ENCODE peak calls at places on chromosomes 2 and 18, in ten cellular contexts. F, M, J, T, A, N, H, V, D and Q are unnamed samples.

GRCh38 chr2:50765146-50765545 is 266.8 kb downstream of the NRXN1 start:
- DNase-seq in F (no peak), M (no peak), V (no peak), H (no peak), A (no peak), D (no peak), T (no peak), J (no peak), N (no peak), Q (no peak)

GRCh38 chr2:159658887-159659437 is 42.6 kb upstream of the BAZ2B start:
- DNase-seq in N (no peak), A (no peak), M (peak), H (no peak), F (no peak), J (no peak), T (no peak), D (no peak), V (no peak), Q (no peak)

GRCh38 chr18:48973731-48974130 is 23.0 kb upstream of the SMAD7 start:
- DNase-seq in F (peak), T (no peak), V (no peak), J (no peak), H (no peak), A (no peak), N (no peak), M (no peak), D (no peak), Q (no peak)

GRCh38 chr2:45879406-45879805 is 227.9 kb downstream of the PRKCE start:
- DNase-seq in T (no peak), D (no peak), M (no peak), H (no peak), N (no peak), V (no peak), A (no peak), F (no peak), J (no peak), Q (no peak)

GRCh38 chr2:22626621-22627020 is 758.4 kb upstream of the KLHL29 start:
- DNase-seq in A (no peak), M (no peak), T (no peak), J (peak), V (no peak), N (no peak), D (no peak), H (no peak), F (no peak), Q (no peak)

GRCh38 chr2:96250188-96250587 is 15.6 kb downstream of the TMEM127 start:
- DNase-seq in A (no peak), F (no peak), V (no peak), N (no peak), H (no peak), D (no peak), J (peak), T (no peak), M (no peak), Q (no peak)

GRCh38 chr2:19256239-19256638 is 102.2 kb downstream of the OSR1 start:
- DNase-seq in A (no peak), M (peak), V (no peak), N (no peak), T (no peak), J (no peak), D (no peak), H (no peak), F (peak), Q (peak)

GRCh38 chr18:3879836-3880120 is 429.8 kb downstream of the TGIF1 start:
- DNase-seq in V (no peak), N (no peak), H (no peak), A (no peak), J (no peak), F (no peak), T (no peak), D (no peak), M (no peak), Q (no peak)

GRCh38 chr18:824179-824578 is 12.1 kb upstream of the YES1 start:
- DNase-seq in J (no peak), H (no peak), F (no peak), A (no peak), T (no peak), D (no peak), V (no peak), N (no peak), M (no peak), Q (no peak)

GRCh38 chr2:190532581-190532980 is 1.9 kb downstream of the NEMP2 start:
- DNase-seq in J (no peak), N (no peak), F (no peak), V (no peak), A (no peak), D (no peak), M (no peak), T (no peak), H (no peak), Q (no peak)

GRCh38 chr2:202221873-202222272 is 16.5 kb downstream of the SUMO1 start:
- DNase-seq in F (no peak), M (peak), N (no peak), H (no peak), D (no peak), V (no peak), A (no peak), T (no peak), J (peak), Q (peak)

GRCh38 chr2:40403233-40403841 is 48.6 kb downstream of the SLC8A1 start:
- DNase-seq in F (no peak), H (no peak), N (no peak), M (peak), T (no peak), A (no peak), V (no peak), D (no peak), J (no peak), Q (peak)

GRCh38 chr2:225472161-225472560 is 72.7 kb downstream of the NYAP2 start:
- DNase-seq in T (no peak), D (no peak), V (no peak), F (no peak), N (no peak), M (no peak), J (no peak), H (no peak), A (no peak), Q (no peak)

GRCh38 chr2:45009928-45010705 is 865 bp upstream of the SIX2 start:
- DNase-seq in M (peak), H (peak), D (no peak), J (peak), T (no peak), F (no peak), V (no peak), N (no peak), A (peak), Q (peak)

GRCh38 chr18:37294951-37295350 is 270.6 kb downstream of the CELF4 start:
- DNase-seq in A (no peak), H (no peak), F (peak), D (no peak), J (peak), T (no peak), M (peak), N (no peak), V (no peak), Q (peak)

GRCh38 chr2:215356948-215357461 is 45.1 kb downstream of the ATIC start:
- DNase-seq in A (no peak), J (no peak), D (no peak), H (no peak), M (peak), F (no peak), N (no peak), V (no peak), T (no peak), Q (peak)

GRCh38 chr2:5497874-5498273 is 194.3 kb upstream of the SOX11 start:
- DNase-seq in T (no peak), A (no peak), N (no peak), D (no peak), J (no peak), F (no peak), M (no peak), V (no peak), H (no peak), Q (no peak)

GRCh38 chr2:9809448-9810088 is 33.7 kb upstream of the TAF1B start:
- DNase-seq in J (peak), H (no peak), M (no peak), T (no peak), V (no peak), D (peak), A (no peak), F (peak), N (no peak), Q (no peak)

GRCh38 chr2:239394346-239394945 is 6.4 kb downstream of the HDAC4 start:
- DNase-seq in F (no peak), T (no peak), V (no peak), A (no peak), M (no peak), J (peak), D (peak), N (no peak), H (no peak), Q (no peak)

GRCh38 chr2:157825885-157826284 is 50.2 kb downstream of the ACVR1 start:
- DNase-seq in N (no peak), T (no peak), M (peak), F (no peak), V (no peak), H (no peak), D (no peak), J (no peak), A (no peak), Q (peak)

GRCh38 chr2:239331560-239331959 is 69.3 kb downstream of the HDAC4 start:
- DNase-seq in M (no peak), N (no peak), A (no peak), F (no peak), V (no peak), H (no peak), J (peak), D (no peak), T (no peak), Q (no peak)

GRCh38 chr2:54899576-54900200 is 150.6 kb downstream of the RTN4 start:
- DNase-seq in F (peak), M (peak), J (no peak), H (peak), A (no peak), T (no peak), D (no peak), N (no peak), V (no peak), Q (peak)

GRCh38 chr18:51727780-51728179 is 530.3 kb upstream of the MEX3C start:
- DNase-seq in F (no peak), A (no peak), D (no peak), J (no peak), M (no peak), N (no peak), V (no peak), T (no peak), H (no peak), Q (no peak)

GRCh38 chr18:74898965-74899364 is 301.3 kb downstream of the ZNF407 start:
- DNase-seq in V (no peak), A (peak), N (no peak), H (no peak), T (no peak), M (peak), F (no peak), D (peak), J (no peak), Q (peak)